ENCODE peak calls at places on chromosomes 11 and 22, in seven cellular contexts. One of them, this sample, is unnamed.

GRCh38 chr11:12063251-12063650 is 47.1 kb upstream of the MICAL2 start:
- DNase-seq in pancreas: no peak
- DNase-seq in keratinocyte: no peak
- DNase-seq in upper lobe of right lung: no peak
- DNase-seq in heart left ventricle: no peak
- DNase-seq in A549: no peak
- DNase-seq in tibial nerve: no peak
- DNase-seq in this sample: no peak

GRCh38 chr11:60831501-60832079 is 10.3 kb upstream of the CCDC86 start:
- DNase-seq in pancreas: no peak
- DNase-seq in keratinocyte: peak
- DNase-seq in upper lobe of right lung: no peak
- DNase-seq in heart left ventricle: no peak
- DNase-seq in A549: no peak
- DNase-seq in tibial nerve: no peak
- DNase-seq in this sample: no peak

GRCh38 chr11:69539416-69540117 is 58.1 kb downstream of the LINC01488 start:
- DNase-seq in pancreas: no peak
- DNase-seq in keratinocyte: no peak
- DNase-seq in upper lobe of right lung: peak
- DNase-seq in heart left ventricle: peak
- DNase-seq in A549: no peak
- DNase-seq in tibial nerve: no peak
- DNase-seq in this sample: no peak

GRCh38 chr11:47593492-47593933 is 698 bp downstream of the C1QTNF4 start:
- DNase-seq in pancreas: no peak
- DNase-seq in keratinocyte: no peak
- DNase-seq in upper lobe of right lung: no peak
- DNase-seq in heart left ventricle: no peak
- DNase-seq in A549: no peak
- DNase-seq in tibial nerve: no peak
- DNase-seq in this sample: no peak

GRCh38 chr22:20937031-20937793 is 20.0 kb downstream of the CRKL start:
- DNase-seq in pancreas: no peak
- DNase-seq in keratinocyte: no peak
- DNase-seq in upper lobe of right lung: peak
- DNase-seq in heart left ventricle: no peak
- DNase-seq in A549: no peak
- DNase-seq in tibial nerve: no peak
- DNase-seq in this sample: no peak

GRCh38 chr22:30315962-30316576 is 10.7 kb downstream of the TBC1D10A start:
- DNase-seq in pancreas: no peak
- DNase-seq in keratinocyte: no peak
- DNase-seq in upper lobe of right lung: no peak
- DNase-seq in heart left ventricle: no peak
- DNase-seq in A549: no peak
- DNase-seq in tibial nerve: no peak
- DNase-seq in this sample: no peak

GRCh38 chr11:128180446-128181089 is 406.8 kb downstream of the ETS1 start:
- DNase-seq in pancreas: no peak
- DNase-seq in keratinocyte: peak
- DNase-seq in upper lobe of right lung: no peak
- DNase-seq in heart left ventricle: no peak
- DNase-seq in A549: peak
- DNase-seq in tibial nerve: no peak
- DNase-seq in this sample: no peak

GRCh38 chr11:439315-440064 is 2.3 kb downstream of the ANO9 start:
- DNase-seq in pancreas: no peak
- DNase-seq in keratinocyte: no peak
- DNase-seq in upper lobe of right lung: no peak
- DNase-seq in heart left ventricle: no peak
- DNase-seq in A549: no peak
- DNase-seq in tibial nerve: no peak
- DNase-seq in this sample: no peak

GRCh38 chr22:31752096-31752847 is 1.5 kb upstream of the DEPDC5 start:
- DNase-seq in pancreas: no peak
- DNase-seq in keratinocyte: no peak
- DNase-seq in upper lobe of right lung: no peak
- DNase-seq in heart left ventricle: no peak
- DNase-seq in A549: no peak
- DNase-seq in tibial nerve: no peak
- DNase-seq in this sample: no peak

GRCh38 chr22:31754813-31755212 is 994 bp downstream of the DEPDC5 start:
- DNase-seq in pancreas: no peak
- DNase-seq in keratinocyte: no peak
- DNase-seq in upper lobe of right lung: no peak
- DNase-seq in heart left ventricle: no peak
- DNase-seq in A549: no peak
- DNase-seq in tibial nerve: no peak
- DNase-seq in this sample: no peak

GRCh38 chr22:31750365-31751284 is 693 bp upstream of the PRR14L start:
- DNase-seq in pancreas: no peak
- DNase-seq in keratinocyte: no peak
- DNase-seq in upper lobe of right lung: no peak
- DNase-seq in heart left ventricle: no peak
- DNase-seq in A549: no peak
- DNase-seq in tibial nerve: no peak
- DNase-seq in this sample: no peak

GRCh38 chr22:31753634-31754471 is at the start of gene DEPDC5:
- DNase-seq in pancreas: peak
- DNase-seq in keratinocyte: peak
- DNase-seq in upper lobe of right lung: peak
- DNase-seq in heart left ventricle: peak
- DNase-seq in A549: peak
- DNase-seq in tibial nerve: peak
- DNase-seq in this sample: peak

DNA sequence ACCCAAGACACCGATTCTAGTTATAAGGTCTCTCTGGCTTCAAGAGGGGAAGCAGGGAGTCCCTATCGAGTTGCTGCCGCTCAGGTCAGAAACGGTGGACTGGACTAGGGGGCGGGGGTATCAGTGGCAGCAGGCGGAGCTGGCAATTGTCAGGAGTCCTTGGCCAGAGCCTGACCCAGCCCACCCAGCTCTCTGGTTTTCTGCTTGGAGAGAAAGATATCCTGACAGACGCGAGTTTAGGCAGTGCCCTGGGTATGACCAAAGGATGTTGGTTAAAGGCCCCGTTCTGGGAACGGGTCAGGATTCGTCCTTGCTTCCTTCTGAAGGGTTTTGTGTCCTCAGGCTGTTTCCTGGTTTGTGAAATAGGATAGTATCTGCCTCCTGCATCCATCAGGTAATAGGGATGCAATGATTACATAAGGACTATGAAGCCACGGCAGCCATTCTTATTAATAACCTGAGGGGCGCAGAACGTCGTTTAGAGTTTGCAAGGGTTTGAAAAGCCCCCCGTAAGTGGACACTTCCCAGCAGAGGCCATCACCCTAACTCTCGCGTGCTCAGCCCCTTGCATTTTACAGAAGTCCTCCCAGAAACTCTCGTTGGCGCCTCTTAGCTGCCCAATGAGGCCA is 700 bp upstream of the DEPDC5 start:
- DNase-seq in pancreas: peak
- DNase-seq in keratinocyte: no peak
- DNase-seq in upper lobe of right lung: peak
- DNase-seq in heart left ventricle: peak
- DNase-seq in A549: no peak
- DNase-seq in tibial nerve: no peak
- DNase-seq in this sample: no peak
- TF ChIP-seq CTCF in pancreas: no peak
- TF ChIP-seq CTCF in keratinocyte: no peak
- TF ChIP-seq CTCF in upper lobe of right lung: no peak
- TF ChIP-seq CTCF in heart left ventricle: no peak
- TF ChIP-seq CTCF in A549: no peak
- TF ChIP-seq CTCF in tibial nerve: no peak
- TF ChIP-seq CTCF in this sample: no peak

GRCh38 chr22:39910875-39911601 is 10.2 kb downstream of the GRAP2 start:
- DNase-seq in pancreas: no peak
- DNase-seq in keratinocyte: no peak
- DNase-seq in upper lobe of right lung: no peak
- DNase-seq in heart left ventricle: no peak
- DNase-seq in A549: no peak
- DNase-seq in tibial nerve: no peak
- DNase-seq in this sample: no peak

GRCh38 chr22:39913886-39914285 is 13.0 kb downstream of the GRAP2 start:
- DNase-seq in pancreas: no peak
- DNase-seq in keratinocyte: no peak
- DNase-seq in upper lobe of right lung: no peak
- DNase-seq in heart left ventricle: no peak
- DNase-seq in A549: no peak
- DNase-seq in tibial nerve: no peak
- DNase-seq in this sample: no peak

GRCh38 chr22:39915295-39915726 is 14.4 kb downstream of the GRAP2 start:
- DNase-seq in pancreas: no peak
- DNase-seq in keratinocyte: no peak
- DNase-seq in upper lobe of right lung: no peak
- DNase-seq in heart left ventricle: no peak
- DNase-seq in A549: no peak
- DNase-seq in tibial nerve: no peak
- DNase-seq in this sample: no peak

GRCh38 chr22:39914584-39914983 is 13.7 kb downstream of the GRAP2 start:
- DNase-seq in pancreas: no peak
- DNase-seq in keratinocyte: no peak
- DNase-seq in upper lobe of right lung: no peak
- DNase-seq in heart left ventricle: no peak
- DNase-seq in A549: no peak
- DNase-seq in tibial nerve: no peak
- DNase-seq in this sample: no peak

DNA sequence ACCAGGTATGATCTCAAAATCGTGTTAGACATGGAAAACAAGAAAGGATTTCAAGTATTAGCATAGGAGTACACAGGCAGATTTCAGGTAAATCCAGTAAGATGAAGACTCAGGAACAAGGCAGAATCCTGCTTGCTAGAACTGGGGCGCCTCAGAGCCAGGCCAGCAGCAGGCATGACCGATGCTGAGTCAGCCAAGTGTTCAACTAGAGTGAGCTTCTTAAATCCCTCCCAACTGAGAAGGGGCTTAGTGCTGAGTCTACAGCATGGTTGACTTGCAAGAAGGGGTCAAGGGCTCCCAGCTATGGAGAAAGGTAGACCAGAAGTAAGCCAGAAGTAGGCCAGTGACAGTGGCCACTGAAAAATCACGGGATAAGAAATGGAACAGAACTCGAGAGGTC is 12.4 kb downstream of the GRAP2 start:
- DNase-seq in pancreas: no peak
- DNase-seq in keratinocyte: no peak
- DNase-seq in upper lobe of right lung: no peak
- DNase-seq in heart left ventricle: no peak
- DNase-seq in A549: no peak
- DNase-seq in tibial nerve: no peak
- DNase-seq in this sample: no peak
- H3K4me3 ChIP-seq in pancreas: no peak
- H3K4me3 ChIP-seq in keratinocyte: no peak
- H3K4me3 ChIP-seq in upper lobe of right lung: no peak
- H3K4me3 ChIP-seq in heart left ventricle: no peak
- H3K4me3 ChIP-seq in A549: no peak
- H3K4me3 ChIP-seq in tibial nerve: no peak
- H3K4me3 ChIP-seq in this sample: no peak

GRCh38 chr22:43185860-43186261 is 1.1 kb downstream of the TTLL12 start:
- DNase-seq in pancreas: peak
- DNase-seq in keratinocyte: no peak
- DNase-seq in upper lobe of right lung: no peak
- DNase-seq in heart left ventricle: peak
- DNase-seq in A549: peak
- DNase-seq in tibial nerve: no peak
- DNase-seq in this sample: peak

GRCh38 chr22:43186272-43187170 is at the start of gene TTLL12:
- DNase-seq in pancreas: peak
- DNase-seq in keratinocyte: no peak
- DNase-seq in upper lobe of right lung: peak
- DNase-seq in heart left ventricle: peak
- DNase-seq in A549: peak
- DNase-seq in tibial nerve: no peak
- DNase-seq in this sample: no peak

GRCh38 chr22:43183496-43184263 is 3.3 kb downstream of the TTLL12 start:
- DNase-seq in pancreas: no peak
- DNase-seq in keratinocyte: no peak
- DNase-seq in upper lobe of right lung: peak
- DNase-seq in heart left ventricle: no peak
- DNase-seq in A549: no peak
- DNase-seq in tibial nerve: no peak
- DNase-seq in this sample: no peak

GRCh38 chr22:43188829-43189545 is 2.1 kb upstream of the TTLL12 start:
- DNase-seq in pancreas: no peak
- DNase-seq in keratinocyte: no peak
- DNase-seq in upper lobe of right lung: no peak
- DNase-seq in heart left ventricle: no peak
- DNase-seq in A549: no peak
- DNase-seq in tibial nerve: no peak
- DNase-seq in this sample: no peak

DNA sequence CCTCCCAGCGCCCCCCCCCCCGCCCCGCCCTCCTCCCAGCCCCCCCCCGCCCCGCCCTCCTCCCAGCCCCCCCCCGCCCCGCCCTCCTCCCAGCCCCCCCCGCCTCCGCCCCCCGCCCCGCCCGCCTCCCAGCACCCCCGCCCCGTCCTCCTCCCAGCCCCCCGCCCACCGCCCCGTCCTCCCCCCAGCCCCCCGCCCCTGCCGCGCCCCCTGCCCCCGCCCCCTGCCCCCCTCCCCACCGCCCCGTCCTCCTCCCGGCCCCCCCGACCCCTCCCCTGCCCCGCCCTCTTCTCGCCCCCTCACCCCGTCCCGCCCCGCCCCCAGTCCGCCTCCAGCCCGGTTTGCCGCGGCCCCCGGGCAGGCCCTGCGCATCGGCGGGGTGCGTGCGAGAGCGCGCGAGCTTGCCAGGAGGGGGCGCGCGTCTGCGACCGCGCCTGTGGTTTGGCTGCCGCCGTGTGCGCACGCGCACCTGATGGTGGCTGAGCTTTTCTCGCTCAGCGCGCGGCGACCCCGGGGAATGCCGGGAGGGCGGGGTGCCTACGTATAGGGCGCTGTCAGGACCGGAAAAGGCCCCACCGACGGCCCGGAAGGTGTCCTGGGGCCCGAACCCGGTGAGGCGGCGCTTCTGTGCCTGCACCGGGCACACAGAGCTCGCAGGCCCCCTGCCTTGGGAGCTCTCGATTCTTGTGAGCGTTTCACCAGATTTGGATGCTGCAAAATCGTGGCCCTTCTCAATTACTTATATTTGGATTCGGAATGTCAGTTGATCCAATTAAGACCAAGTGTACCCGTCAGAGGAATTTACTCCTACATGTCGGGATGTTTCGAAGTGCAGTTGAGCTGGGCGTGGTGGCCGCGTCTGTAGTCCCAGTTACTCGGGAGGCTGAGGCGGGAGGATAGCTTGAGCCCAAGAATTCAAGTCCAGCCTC is 501 bp upstream of the TTLL12 start:
- DNase-seq in pancreas: peak
- DNase-seq in keratinocyte: peak
- DNase-seq in upper lobe of right lung: peak
- DNase-seq in heart left ventricle: peak
- DNase-seq in A549: peak
- DNase-seq in tibial nerve: peak
- DNase-seq in this sample: peak
- H3K27ac ChIP-seq in pancreas: peak
- H3K27ac ChIP-seq in keratinocyte: peak
- H3K27ac ChIP-seq in upper lobe of right lung: peak
- H3K27ac ChIP-seq in heart left ventricle: peak
- H3K27ac ChIP-seq in A549: peak
- H3K27ac ChIP-seq in tibial nerve: peak
- H3K27ac ChIP-seq in this sample: peak

DNA sequence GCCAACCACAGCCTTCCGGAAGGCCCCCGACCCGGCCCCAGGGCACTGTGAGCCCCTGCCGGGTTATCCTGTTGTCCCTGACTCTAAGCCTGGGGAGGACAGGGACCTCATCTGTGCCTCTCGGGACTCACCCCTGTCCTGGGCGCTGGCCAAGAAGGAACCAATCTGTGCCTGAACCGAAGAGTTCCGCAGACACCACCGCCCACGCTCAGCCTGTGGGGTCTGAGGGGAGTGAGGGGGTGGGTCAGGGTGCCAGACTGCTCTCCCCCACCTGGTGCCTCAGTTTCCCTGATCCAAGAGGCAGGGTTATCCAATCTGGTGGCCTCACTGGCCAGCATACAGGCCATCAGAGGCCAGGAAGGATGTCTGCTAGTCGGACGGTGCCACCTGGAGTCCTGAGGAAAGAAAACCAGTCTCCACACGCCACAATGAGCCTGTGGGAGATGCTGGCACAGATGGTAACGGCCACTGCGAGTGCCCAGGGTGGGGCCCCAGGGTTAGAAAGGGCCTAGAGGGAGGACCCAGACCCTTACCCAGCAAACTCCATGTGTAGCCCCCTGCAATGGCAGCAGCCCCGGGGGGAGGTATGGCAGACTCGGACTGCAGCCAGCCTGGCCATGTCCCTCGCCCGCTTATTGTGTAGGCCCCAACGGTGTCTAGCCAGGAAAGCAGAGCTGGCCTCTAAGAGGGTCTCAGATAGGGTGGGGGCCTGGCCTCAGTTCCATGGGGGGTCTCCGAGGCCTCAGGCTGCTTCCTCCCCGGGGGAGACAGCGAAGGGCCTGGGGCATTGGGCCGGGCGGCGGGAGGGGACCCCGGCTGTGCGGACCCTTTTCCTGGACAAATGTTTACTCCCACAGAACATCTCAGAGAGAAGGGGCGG is 827 bp upstream of the TNNT3 start:
- DNase-seq in pancreas: peak
- DNase-seq in keratinocyte: no peak
- DNase-seq in upper lobe of right lung: no peak
- DNase-seq in heart left ventricle: no peak
- DNase-seq in A549: no peak
- DNase-seq in tibial nerve: no peak
- DNase-seq in this sample: no peak
- TF ChIP-seq CTCF in pancreas: no peak
- TF ChIP-seq CTCF in keratinocyte: no peak
- TF ChIP-seq CTCF in upper lobe of right lung: no peak
- TF ChIP-seq CTCF in heart left ventricle: no peak
- TF ChIP-seq CTCF in A549: no peak
- TF ChIP-seq CTCF in tibial nerve: no peak
- TF ChIP-seq CTCF in this sample: no peak